ENCODE peak calls at places on chromosomes 16 and 17, in ten cellular contexts. Z is uterus; A is ascending aorta; P is neural progenitor cell; H is breast epithelium; W is heart right ventricle; U is body of pancreas; J is IMR-90; Y is mammary epithelial cell; N is CD8-positive, alpha-beta T cell. Q is an unnamed sample.

GRCh38 chr16:47110939-47111338 is 32.8 kb downstream of the NETO2 start:
- DNase-seq in A (no peak), Z (no peak), N (no peak), J (no peak), Y (peak; percentile 6), H (no peak), W (no peak), U (no peak), P (peak; percentile 13), Q (no peak)

GRCh38 chr17:57589151-57590034 is 155.7 kb downstream of the CCDC182 start:
- DNase-seq in Z (no peak), W (no peak), Y (peak; percentile 20), U (no peak), J (no peak), N (no peak), A (no peak), H (no peak), P (no peak), Q (no peak)

GRCh38 chr16:29663020-29663828 is at the start of gene SPN:
- DNase-seq in U (no peak), A (no peak), P (no peak), Z (no peak), N (peak; percentile 51), W (no peak), J (no peak), H (no peak), Y (no peak), Q (no peak)

GRCh38 chr16:29816694-29817441 is 916 bp downstream of the PAGR1 start:
- DNase-seq in Z (peak; percentile 63), H (no peak), P (peak; percentile 62), U (peak; percentile 74), A (peak; percentile 83), N (peak; percentile 63), Y (peak; percentile 69), W (peak; percentile 69), J (peak; percentile 60), Q (peak; percentile 57)

GRCh38 chr16:5951486-5951885 is 853.9 kb upstream of the EEF2KMT start:
- DNase-seq in Y (peak; percentile 8), H (no peak), J (no peak), N (no peak), A (no peak), Z (no peak), U (no peak), W (no peak), P (no peak), Q (no peak)

GRCh38 chr17:42690596-42690995 is 8.3 kb downstream of the CNTNAP1 start:
- DNase-seq in A (no peak), H (no peak), P (no peak), Y (no peak), J (no peak), W (no peak), U (no peak), N (no peak), Z (no peak), Q (no peak)

GRCh38 chr16:55444754-55445485 is 34.1 kb upstream of the MMP2 start:
- DNase-seq in U (peak; percentile 26), P (no peak), W (peak; percentile 43), J (no peak), Y (no peak), N (no peak), Z (no peak), H (no peak), A (no peak), Q (no peak)

GRCh38 chr17:82840431-82840831 is 609 bp upstream of the ZNF750 start:
- DNase-seq in J (no peak), Y (peak; percentile 73), A (no peak), N (no peak), P (peak; percentile 40), Z (no peak), H (no peak), U (no peak), W (no peak), Q (no peak)

GRCh38 chr17:63984651-63985386 is 12.1 kb upstream of the SCN4A start:
- DNase-seq in U (no peak), A (peak; percentile 85), Y (peak; percentile 84), Z (peak; percentile 60), H (no peak), J (peak; percentile 91), W (peak; percentile 52), P (no peak), N (peak; percentile 79), Q (no peak)

GRCh38 chr17:3763777-3764170 is 37.2 kb downstream of the ITGAE start:
- DNase-seq in J (no peak), Z (no peak), Y (no peak), H (no peak), W (no peak), N (no peak), A (no peak), U (no peak), P (no peak), Q (no peak)

GRCh38 chr17:75457047-75457654 is 716 bp downstream of the TMEM94 start:
- DNase-seq in J (peak; percentile 45), U (peak; percentile 31), H (no peak), P (peak; percentile 73), Y (peak; percentile 15), N (no peak), A (peak; percentile 74), W (peak; percentile 38), Z (peak; percentile 47), Q (peak; percentile 78)

GRCh38 chr16:3029499-3030127 is 5.8 kb downstream of the THOC6 start:
- DNase-seq in N (no peak), J (peak; percentile 31), H (no peak), P (no peak), Y (no peak), W (no peak), Z (no peak), A (no peak), U (peak; percentile 24), Q (peak; percentile 46)

GRCh38 chr17:72498671-72499210 is 377.9 kb downstream of the SOX9 start:
- DNase-seq in Y (no peak), A (no peak), N (no peak), J (peak; percentile 40), Z (no peak), H (no peak), U (peak; percentile 54), P (no peak), W (no peak), Q (no peak)

GRCh38 chr17:71208111-71208704 is 912.6 kb upstream of the SOX9 start:
- DNase-seq in H (no peak), Z (no peak), A (no peak), Y (peak; percentile 100), W (no peak), U (no peak), N (no peak), J (peak; percentile 92), P (no peak), Q (no peak)

GRCh38 chr16:35689764-35690163 is 2230.4 kb downstream of the TP53TG3F start:
- DNase-seq in H (no peak), W (no peak), P (no peak), J (no peak), Y (no peak), U (no peak), N (no peak), Z (no peak), A (peak; percentile 25), Q (no peak)

GRCh38 chr16:35687071-35687470 is 2227.7 kb downstream of the TP53TG3F start:
- DNase-seq in Z (no peak), P (no peak), U (no peak), Y (no peak), J (no peak), H (no peak), N (no peak), W (no peak), A (no peak), Q (no peak)

GRCh38 chr16:35690413-35690812 is 2231.0 kb downstream of the TP53TG3F start:
- DNase-seq in J (no peak), P (no peak), N (no peak), W (no peak), A (peak; percentile 30), U (no peak), Z (no peak), Y (no peak), H (no peak), Q (no peak)

GRCh38 chr16:35686595-35686994 is 2227.2 kb downstream of the TP53TG3F start:
- DNase-seq in N (no peak), W (no peak), H (no peak), A (no peak), Z (no peak), Y (no peak), P (no peak), J (no peak), U (no peak), Q (no peak)

DNA sequence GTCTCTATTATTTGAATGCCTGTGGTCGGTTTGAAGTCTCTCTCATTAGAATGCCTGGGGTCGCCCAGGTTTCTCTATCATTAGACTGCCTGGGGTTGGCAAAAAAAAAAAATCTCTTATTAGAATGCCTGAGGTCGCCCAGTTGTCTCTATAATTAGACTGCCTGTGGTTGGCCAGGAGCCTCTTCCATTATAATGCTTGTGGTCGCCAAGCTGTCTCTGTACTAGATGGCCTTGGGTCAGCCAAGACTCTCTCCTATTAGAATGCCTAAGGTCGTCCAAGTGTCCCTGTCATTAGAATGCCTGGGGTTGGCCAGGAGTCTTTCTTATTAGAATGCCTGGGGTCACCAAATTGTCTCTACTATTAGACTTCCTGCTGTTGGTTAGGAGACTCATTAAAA is 2228.4 kb downstream of the TP53TG3F start:
- DNase-seq in A (no peak), H (no peak), J (no peak), U (no peak), P (no peak), Y (no peak), Z (no peak), W (no peak), N (no peak), Q (no peak)
- H3K9me3 ChIP-seq in A (no peaks in the 10 kb centered on the region), H (peaks cover 77% of the 10 kb centered on the region), J (peaks cover 15% of the 10 kb centered on the region), U (no peaks in the 10 kb centered on the region), P (peaks cover 6% of the 10 kb centered on the region), Y (peaks cover 41% of the 10 kb centered on the region), Z (no peaks in the 10 kb centered on the region), W (peaks cover 51% of the 10 kb centered on the region), N (peaks cover 5% of the 10 kb centered on the region), Q (no peaks in the 10 kb centered on the region)

DNA sequence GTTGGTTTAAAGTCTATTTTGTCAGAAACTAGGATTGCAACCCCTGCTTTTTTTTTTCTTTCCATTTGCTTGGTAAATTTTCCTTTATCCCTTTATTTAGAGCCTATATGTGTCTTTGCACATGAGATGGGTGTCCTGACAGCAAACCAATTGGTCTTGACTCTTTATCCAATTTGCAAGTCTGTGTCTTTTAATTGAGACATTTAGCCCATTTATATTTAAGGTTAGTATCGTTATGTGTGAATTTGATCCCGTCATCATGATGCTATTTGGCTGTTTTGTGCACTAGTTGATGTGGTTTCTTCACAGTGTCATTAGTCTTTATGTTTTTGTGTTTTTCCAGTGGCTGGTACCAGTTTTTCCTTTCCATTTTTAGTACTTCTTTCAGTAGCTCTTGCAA is 127.7 kb upstream of the ZNF267 start:
- DNase-seq in P (no peak), J (no peak), N (no peak), U (no peak), H (no peak), A (no peak), Y (no peak), W (no peak), Z (no peak), Q (no peak)
- H3K9me3 ChIP-seq in P (peaks cover 58% of the 10 kb centered on the region), J (peaks cover 29% of the 10 kb centered on the region), N (peaks cover 33% of the 10 kb centered on the region), U (no peaks in the 10 kb centered on the region), H (peaks cover 93% of the 10 kb centered on the region), A (peaks cover 71% of the 10 kb centered on the region), Y (peaks cover 41% of the 10 kb centered on the region), W (peaks cover 98% of the 10 kb centered on the region), Z (no peaks in the 10 kb centered on the region), Q (peaks cover 8% of the 10 kb centered on the region)

GRCh38 chr17:49180998-49181635 is 29.3 kb downstream of the GNGT2 start:
- DNase-seq in J (no peak), A (no peak), N (no peak), W (no peak), U (no peak), Y (no peak), Z (no peak), H (no peak), P (no peak), Q (no peak)
- H3K9me3 ChIP-seq in J (peaks cover 25% of the 10 kb centered on the region), A (peaks cover 5% of the 10 kb centered on the region), N (peaks cover 9% of the 10 kb centered on the region), W (peaks cover 15% of the 10 kb centered on the region), U (no peaks in the 10 kb centered on the region), Y (peaks cover 16% of the 10 kb centered on the region), Z (no peaks in the 10 kb centered on the region), H (peaks cover 8% of the 10 kb centered on the region), P (peaks cover 4% of the 10 kb centered on the region), Q (peaks cover 11% of the 10 kb centered on the region)

GRCh38 chr16:35639233-35640205 is 2180.1 kb downstream of the TP53TG3F start:
- DNase-seq in Y (no peak), N (no peak), J (no peak), W (no peak), P (no peak), Z (no peak), U (no peak), H (no peak), A (no peak), Q (no peak)
- H3K9me3 ChIP-seq in Y (peaks cover 30% of the 10 kb centered on the region), N (no peaks in the 10 kb centered on the region), J (peaks cover 37% of the 10 kb centered on the region), W (no peaks in the 10 kb centered on the region), P (peaks cover 20% of the 10 kb centered on the region), Z (no peaks in the 10 kb centered on the region), U (no peaks in the 10 kb centered on the region), H (no peaks in the 10 kb centered on the region), A (no peaks in the 10 kb centered on the region), Q (peaks cover 2% of the 10 kb centered on the region)

Q was measured in HAP-1.